ENCODE peak calls at places on chromosomes 13 and 19, in seven cellular contexts. M is naive thymus-derived CD8-positive, alpha-beta T cell; I is right cardiac atrium; N is brain pericyte; L is aorta; Y is SK-N-MC; W is SW 1271. A is an unnamed sample.

GRCh38 chr13:21777166-21777565 is 106.3 kb downstream of the FGF9 start:
- DNase-seq in M (no peak), I (no peak), N (no peak), L (no peak), Y (no peak), W (no peak), A (no peak)

GRCh38 chr19:9565900-9566705 is 18.2 kb downstream of the ZNF121 start:
- DNase-seq in M (no peak), I (no peak), N (no peak), L (no peak), Y (no peak), W (no peak), A (no peak)

GRCh38 chr19:44003461-44004134 is 841 bp downstream of the ZNF230 start:
- DNase-seq in M (peak), I (peak), N (no peak), L (no peak), Y (no peak), W (no peak), A (no peak)

GRCh38 chr19:1027953-1028902 is 1.8 kb downstream of the CNN2 start:
- DNase-seq in M (peak), I (peak), N (peak), L (peak), Y (no peak), W (peak), A (peak)

GRCh38 chr13:26590951-26591350 is 33.5 kb downstream of the WASF3 start:
- DNase-seq in M (no peak), I (no peak), N (no peak), L (no peak), Y (no peak), W (no peak), A (no peak)

GRCh38 chr19:5967571-5967970 is 10.4 kb downstream of the RANBP3 start:
- DNase-seq in M (no peak), I (no peak), N (no peak), L (no peak), Y (no peak), W (no peak), A (no peak)

GRCh38 chr13:44726214-44726613 is 150.1 kb upstream of the TSC22D1 start:
- DNase-seq in M (no peak), I (no peak), N (no peak), L (no peak), Y (no peak), W (no peak), A (no peak)

GRCh38 chr13:108026671-108027410 is 188.5 kb downstream of the LIG4 start:
- DNase-seq in M (no peak), I (no peak), N (no peak), L (no peak), Y (no peak), W (no peak), A (no peak)

GRCh38 chr19:45866400-45867176 is 2.5 kb downstream of the FOXA3 start:
- DNase-seq in M (no peak), I (no peak), N (no peak), L (no peak), Y (no peak), W (no peak), A (no peak)

GRCh38 chr13:43686557-43686956 is 100.2 kb downstream of the ENOX1 start:
- DNase-seq in M (no peak), I (peak), N (peak), L (no peak), Y (no peak), W (no peak), A (no peak)

GRCh38 chr19:13953021-13953531 is 767 bp downstream of the DCAF15 start:
- DNase-seq in M (no peak), I (peak), N (no peak), L (peak), Y (no peak), W (no peak), A (no peak)

GRCh38 chr13:50529154-50529882 is 314.2 kb downstream of the DLEU7 start:
- DNase-seq in M (no peak), I (peak), N (peak), L (peak), Y (no peak), W (no peak), A (no peak)

GRCh38 chr13:94712812-94713555 is 639 bp upstream of the SOX21 start:
- DNase-seq in M (no peak), I (peak), N (no peak), L (no peak), Y (no peak), W (no peak), A (no peak)

A was measured in immature natural killer cell.